ENCODE peak calls at places on chromosomes 4 and X, in six cellular contexts. Y is progenitor cell of endocrine pancreas, N is fibroblast of pulmonary artery, W is lower lobe of right lung, Q is IMR-90, J is neural progenitor cell. R is an unnamed sample.

GRCh38 chrX:81957900-81958545 is 756.1 kb downstream of the SH3BGRL start:
- DNase-seq in Y (no peak), N (no peak), W (no peak), Q (peak), J (peak), R (no peak)

GRCh38 chr4:83548151-83548905 is 12.4 kb downstream of the GPAT3 start:
- DNase-seq in Y (no peak), N (peak), W (peak), Q (peak), J (no peak), R (no peak)

GRCh38 chr4:169492436-169493163 is 119.8 kb downstream of the NEK1 start:
- DNase-seq in Y (no peak), N (peak), W (no peak), Q (peak), J (peak), R (no peak)

GRCh38 chr4:2290974-2291704 is 29.2 kb upstream of the MXD4 start:
- DNase-seq in Y (no peak), N (no peak), W (no peak), Q (no peak), J (no peak), R (peak)

GRCh38 chr4:83320548-83320947 is 14.1 kb downstream of the HPSE start:
- DNase-seq in Y (no peak), N (peak), W (peak), Q (peak), J (no peak), R (no peak)

GRCh38 chr4:141933978-141934377 is 297.6 kb downstream of the IL15 start:
- DNase-seq in Y (no peak), N (no peak), W (no peak), Q (peak), J (no peak), R (no peak)

GRCh38 chrX:8548446-8548845 is 83.8 kb downstream of the VCX3B start:
- DNase-seq in Y (no peak), N (no peak), W (no peak), Q (no peak), J (no peak), R (no peak)

GRCh38 chr4:109631709-109632108 is 71.5 kb downstream of the CASP6 start:
- DNase-seq in Y (no peak), N (peak), W (no peak), Q (peak), J (peak), R (no peak)

GRCh38 chrX:133645977-133646750 is 230.9 kb upstream of the GPC4 start:
- DNase-seq in Y (no peak), N (peak), W (no peak), Q (peak), J (no peak), R (no peak)

GRCh38 chr4:62324215-62324614 is 1124.1 kb downstream of the ADGRL3 start:
- DNase-seq in Y (no peak), N (peak), W (no peak), Q (no peak), J (no peak), R (no peak)

GRCh38 chr4:138163171-138163570 is 79.0 kb downstream of the SLC7A11 start:
- DNase-seq in Y (no peak), N (no peak), W (no peak), Q (no peak), J (no peak), R (no peak)

GRCh38 chrX:104122829-104123228 is 10.5 kb downstream of the ZCCHC18 start:
- DNase-seq in Y (no peak), N (no peak), W (no peak), Q (no peak), J (no peak), R (no peak)

GRCh38 chrX:104130808-104131207 is 18.5 kb downstream of the ZCCHC18 start:
- DNase-seq in Y (no peak), N (no peak), W (no peak), Q (no peak), J (no peak), R (no peak)

DNA sequence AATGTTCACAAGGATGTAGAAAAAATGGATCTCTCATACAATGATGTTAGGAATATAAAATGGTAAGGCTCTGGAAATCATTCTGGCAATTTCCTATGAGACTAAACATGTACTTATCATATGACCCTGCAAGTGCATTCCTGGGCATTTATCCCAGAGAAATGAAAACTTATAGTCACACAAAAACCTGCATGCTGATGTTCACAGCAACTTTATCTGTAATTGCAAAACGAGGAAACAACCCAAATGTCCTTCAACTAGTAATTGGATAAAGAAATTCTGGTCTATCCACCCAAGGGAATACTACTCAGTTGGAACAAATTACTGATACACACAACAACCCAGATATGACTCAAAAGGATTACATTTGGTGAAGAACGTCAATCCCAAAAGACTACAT is 14.5 kb downstream of the ZCCHC18 start:
- DNase-seq in Y (no peak), N (peak), W (no peak), Q (no peak), J (no peak), R (no peak)
- TF ChIP-seq CTCF in Y (no peak), N (no peak), W (no peak), Q (no peak), J (no peak), R (no peak)

GRCh38 chrX:78199851-78200250 is 60.4 kb upstream of the TAF9B start:
- DNase-seq in Y (no peak), N (peak), W (no peak), Q (peak), J (peak), R (no peak)
- TF ChIP-seq CTCF in Y (peak), N (peak), W (peak), Q (peak), J (peak), R (no peak)

GRCh38 chrX:87580862-87581261 is 63.3 kb downstream of the KLHL4 start:
- DNase-seq in Y (no peak), N (no peak), W (no peak), Q (no peak), J (no peak), R (no peak)

GRCh38 chrX:87583679-87584078 is 66.1 kb downstream of the KLHL4 start:
- DNase-seq in Y (no peak), N (peak), W (no peak), Q (peak), J (peak), R (no peak)

GRCh38 chrX:87582453-87582852 is 64.9 kb downstream of the KLHL4 start:
- DNase-seq in Y (no peak), N (no peak), W (no peak), Q (no peak), J (no peak), R (no peak)

DNA sequence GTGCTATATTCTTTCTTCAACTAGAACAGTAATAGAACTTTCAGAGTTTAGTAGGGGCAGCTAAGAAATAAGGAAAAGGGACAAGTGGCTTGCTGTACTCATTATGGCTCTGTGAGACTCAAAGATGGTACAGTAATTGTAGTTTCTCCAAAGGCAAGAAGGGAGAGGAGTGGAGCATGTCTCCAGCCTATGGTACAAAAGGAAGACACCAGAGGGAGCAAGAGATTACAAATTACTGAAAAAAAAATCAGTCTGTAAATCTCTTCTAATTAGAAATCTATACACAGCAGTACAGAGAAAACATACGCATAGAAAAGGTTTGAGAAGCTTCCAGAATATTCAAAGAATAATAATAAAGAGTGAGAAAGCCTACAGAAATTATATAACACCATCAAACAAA is 61.4 kb downstream of the KLHL4 start:
- DNase-seq in Y (no peak), N (peak), W (no peak), Q (no peak), J (peak), R (no peak)
- TF ChIP-seq CTCF in Y (peak), N (peak), W (no peak), Q (no peak), J (peak), R (no peak)

GRCh38 chr4:1168291-1169031 is 3.9 kb downstream of the SPON2 start:
- DNase-seq in Y (no peak), N (no peak), W (peak), Q (no peak), J (no peak), R (no peak)
- TF ChIP-seq CTCF in Y (no peak), N (no peak), W (no peak), Q (no peak), J (no peak), R (no peak)

GRCh38 chr4:166091914-166092510 is 219.0 kb downstream of the TLL1 start:
- DNase-seq in Y (no peak), N (peak), W (no peak), Q (peak), J (peak), R (no peak)

GRCh38 chr4:166088576-166088975 is 215.5 kb downstream of the TLL1 start:
- DNase-seq in Y (no peak), N (no peak), W (no peak), Q (no peak), J (no peak), R (no peak)

GRCh38 chr4:166092797-166093196 is 219.8 kb downstream of the TLL1 start:
- DNase-seq in Y (no peak), N (no peak), W (no peak), Q (no peak), J (no peak), R (no peak)

GRCh38 chr4:166087569-166087968 is 214.5 kb downstream of the TLL1 start:
- DNase-seq in Y (no peak), N (no peak), W (no peak), Q (no peak), J (no peak), R (no peak)

DNA sequence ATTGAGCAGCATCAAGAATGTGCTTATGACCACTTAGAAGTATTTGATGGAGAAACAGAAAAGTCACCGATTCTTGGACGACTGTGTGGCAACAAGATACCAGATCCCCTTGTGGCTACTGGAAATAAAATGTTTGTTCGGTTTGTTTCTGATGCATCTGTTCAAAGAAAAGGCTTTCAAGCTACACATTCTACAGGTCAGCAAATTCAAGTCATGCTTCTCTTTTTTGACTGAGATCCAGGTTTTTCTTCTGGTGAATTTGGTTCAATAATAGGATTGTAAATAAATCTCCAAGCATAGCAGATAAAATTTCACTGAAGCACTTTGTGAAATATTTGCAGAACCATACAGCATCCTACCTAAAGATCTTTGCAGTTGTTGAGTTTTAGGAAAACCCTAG is 218.1 kb downstream of the TLL1 start:
- DNase-seq in Y (no peak), N (peak), W (no peak), Q (no peak), J (no peak), R (no peak)
- TF ChIP-seq CTCF in Y (no peak), N (no peak), W (no peak), Q (no peak), J (no peak), R (no peak)

DNA sequence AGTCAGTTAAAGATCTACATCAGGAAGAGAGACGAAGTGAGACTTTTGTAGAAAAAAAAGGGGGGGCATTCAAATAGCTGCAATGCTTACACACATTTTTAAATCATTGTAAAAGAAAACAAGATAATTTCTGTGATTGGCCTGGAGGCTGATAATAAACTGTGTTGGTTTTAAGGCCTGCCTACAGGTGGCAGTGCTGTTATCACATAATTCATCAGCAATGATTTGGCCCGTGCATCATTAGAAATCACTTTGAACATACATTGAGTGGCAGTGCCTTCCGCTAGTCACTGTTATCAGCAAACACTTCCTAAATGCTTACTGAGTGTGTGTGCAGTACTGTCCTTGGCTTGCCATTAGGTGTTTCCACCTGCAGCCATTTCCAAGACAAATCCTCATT is 831.9 kb downstream of the TRIML1 start:
- DNase-seq in Y (no peak), N (no peak), W (no peak), Q (peak), J (no peak), R (no peak)
- TF ChIP-seq CTCF in Y (no peak), N (no peak), W (peak), Q (peak), J (peak), R (no peak)

GRCh38 chr4:189285377-189285776 is 655.3 kb upstream of the FRG1 start:
- DNase-seq in Y (no peak), N (no peak), W (no peak), Q (no peak), J (peak), R (no peak)
- TF ChIP-seq CTCF in Y (no peak), N (no peak), W (no peak), Q (no peak), J (peak), R (no peak)

R was measured in activated B cell treated with CpG ODN at 0.5 μM for 24 hours.